ENCODE peak calls at places on chromosomes 2 and 18, in six cellular contexts. One of them, this sample, is unnamed.

GRCh38 chr2:200523604-200524003 is 2.4 kb upstream of the SGO2 start:
- DNase-seq in transverse colon: no peak
- DNase-seq in cardiac muscle cell: no peak
- DNase-seq in stimulated activated CD4-positive, alpha-beta T cell treated with anti-CD3 and anti-CD28 coated beads, TNF-alpha, amount 100 ng/mL, for 24 hours: no peak
- DNase-seq in NCI-H1105: no peak
- DNase-seq in GM12865: no peak
- DNase-seq in this sample: no peak

GRCh38 chr2:205511221-205511620 is 171.1 kb upstream of the NRP2 start:
- DNase-seq in cardiac muscle cell: no peak
- DNase-seq in transverse colon: no peak
- DNase-seq in NCI-H1105: no peak
- DNase-seq in stimulated activated CD4-positive, alpha-beta T cell treated with anti-CD3 and anti-CD28 coated beads, TNF-alpha, amount 100 ng/mL, for 24 hours: no peak
- DNase-seq in GM12865: no peak
- DNase-seq in this sample: no peak

GRCh38 chr2:77977486-77978063 is 455.4 kb upstream of the LRRTM4 start:
- DNase-seq in stimulated activated CD4-positive, alpha-beta T cell treated with anti-CD3 and anti-CD28 coated beads, TNF-alpha, amount 100 ng/mL, for 24 hours: no peak
- DNase-seq in GM12865: no peak
- DNase-seq in cardiac muscle cell: peak; percentile 45
- DNase-seq in NCI-H1105: no peak
- DNase-seq in transverse colon: no peak
- DNase-seq in this sample: no peak

GRCh38 chr2:113818382-113818951 is 62.0 kb upstream of the SLC35F5 start:
- DNase-seq in transverse colon: peak; percentile 52
- DNase-seq in NCI-H1105: no peak
- DNase-seq in GM12865: no peak
- DNase-seq in cardiac muscle cell: peak; percentile 69
- DNase-seq in stimulated activated CD4-positive, alpha-beta T cell treated with anti-CD3 and anti-CD28 coated beads, TNF-alpha, amount 100 ng/mL, for 24 hours: no peak
- DNase-seq in this sample: peak; percentile 60

GRCh38 chr2:147449323-147450080 is 395.3 kb upstream of the ACVR2A start:
- DNase-seq in transverse colon: no peak
- DNase-seq in NCI-H1105: no peak
- DNase-seq in GM12865: no peak
- DNase-seq in stimulated activated CD4-positive, alpha-beta T cell treated with anti-CD3 and anti-CD28 coated beads, TNF-alpha, amount 100 ng/mL, for 24 hours: peak; percentile 5
- DNase-seq in cardiac muscle cell: no peak
- DNase-seq in this sample: no peak

GRCh38 chr2:124476291-124476690 is 451.2 kb downstream of the CNTNAP5 start:
- DNase-seq in cardiac muscle cell: no peak
- DNase-seq in GM12865: no peak
- DNase-seq in NCI-H1105: no peak
- DNase-seq in stimulated activated CD4-positive, alpha-beta T cell treated with anti-CD3 and anti-CD28 coated beads, TNF-alpha, amount 100 ng/mL, for 24 hours: no peak
- DNase-seq in transverse colon: no peak
- DNase-seq in this sample: no peak

GRCh38 chr2:178044836-178045235 is 27.7 kb downstream of the PDE11A start:
- DNase-seq in stimulated activated CD4-positive, alpha-beta T cell treated with anti-CD3 and anti-CD28 coated beads, TNF-alpha, amount 100 ng/mL, for 24 hours: no peak
- DNase-seq in GM12865: no peak
- DNase-seq in cardiac muscle cell: no peak
- DNase-seq in NCI-H1105: no peak
- DNase-seq in transverse colon: no peak
- DNase-seq in this sample: no peak

GRCh38 chr18:51417643-51418483 is 220.4 kb upstream of the MEX3C start:
- DNase-seq in cardiac muscle cell: no peak
- DNase-seq in NCI-H1105: no peak
- DNase-seq in transverse colon: no peak
- DNase-seq in GM12865: no peak
- DNase-seq in stimulated activated CD4-positive, alpha-beta T cell treated with anti-CD3 and anti-CD28 coated beads, TNF-alpha, amount 100 ng/mL, for 24 hours: no peak
- DNase-seq in this sample: no peak

GRCh38 chr18:63837556-63837955 is 49.9 kb upstream of the SERPINB2 start:
- DNase-seq in cardiac muscle cell: no peak
- DNase-seq in GM12865: no peak
- DNase-seq in NCI-H1105: no peak
- DNase-seq in transverse colon: no peak
- DNase-seq in stimulated activated CD4-positive, alpha-beta T cell treated with anti-CD3 and anti-CD28 coated beads, TNF-alpha, amount 100 ng/mL, for 24 hours: no peak
- DNase-seq in this sample: no peak

GRCh38 chr2:170886391-170886790 is 42.7 kb upstream of the GORASP2 start:
- DNase-seq in GM12865: no peak
- DNase-seq in stimulated activated CD4-positive, alpha-beta T cell treated with anti-CD3 and anti-CD28 coated beads, TNF-alpha, amount 100 ng/mL, for 24 hours: no peak
- DNase-seq in cardiac muscle cell: no peak
- DNase-seq in NCI-H1105: no peak
- DNase-seq in transverse colon: no peak
- DNase-seq in this sample: no peak

GRCh38 chr18:61154866-61155265 is 178.4 kb upstream of the CDH20 start:
- DNase-seq in NCI-H1105: no peak
- DNase-seq in cardiac muscle cell: no peak
- DNase-seq in GM12865: no peak
- DNase-seq in transverse colon: no peak
- DNase-seq in stimulated activated CD4-positive, alpha-beta T cell treated with anti-CD3 and anti-CD28 coated beads, TNF-alpha, amount 100 ng/mL, for 24 hours: no peak
- DNase-seq in this sample: no peak

GRCh38 chr2:226836548-226836885 is 663 bp downstream of the RHBDD1 start:
- DNase-seq in stimulated activated CD4-positive, alpha-beta T cell treated with anti-CD3 and anti-CD28 coated beads, TNF-alpha, amount 100 ng/mL, for 24 hours: no peak
- DNase-seq in transverse colon: no peak
- DNase-seq in GM12865: no peak
- DNase-seq in cardiac muscle cell: no peak
- DNase-seq in NCI-H1105: no peak
- DNase-seq in this sample: peak; percentile 8

GRCh38 chr2:241577413-241578122 is 19.0 kb downstream of the BOK start:
- DNase-seq in GM12865: no peak
- DNase-seq in stimulated activated CD4-positive, alpha-beta T cell treated with anti-CD3 and anti-CD28 coated beads, TNF-alpha, amount 100 ng/mL, for 24 hours: no peak
- DNase-seq in cardiac muscle cell: no peak
- DNase-seq in NCI-H1105: no peak
- DNase-seq in transverse colon: no peak
- DNase-seq in this sample: no peak

GRCh38 chr2:227154976-227155375 is 9.0 kb downstream of the COL4A4 start:
- DNase-seq in NCI-H1105: no peak
- DNase-seq in stimulated activated CD4-positive, alpha-beta T cell treated with anti-CD3 and anti-CD28 coated beads, TNF-alpha, amount 100 ng/mL, for 24 hours: no peak
- DNase-seq in transverse colon: no peak
- DNase-seq in GM12865: no peak
- DNase-seq in cardiac muscle cell: no peak
- DNase-seq in this sample: peak; percentile 25

GRCh38 chr2:154698238-154698788 is at the start of gene KCNJ3:
- DNase-seq in stimulated activated CD4-positive, alpha-beta T cell treated with anti-CD3 and anti-CD28 coated beads, TNF-alpha, amount 100 ng/mL, for 24 hours: no peak
- DNase-seq in cardiac muscle cell: peak; percentile 30
- DNase-seq in transverse colon: no peak
- DNase-seq in GM12865: no peak
- DNase-seq in NCI-H1105: no peak
- DNase-seq in this sample: no peak

GRCh38 chr2:64823794-64824193 is 165.4 kb upstream of the SLC1A4 start:
- DNase-seq in transverse colon: no peak
- DNase-seq in GM12865: no peak
- DNase-seq in NCI-H1105: no peak
- DNase-seq in cardiac muscle cell: no peak
- DNase-seq in stimulated activated CD4-positive, alpha-beta T cell treated with anti-CD3 and anti-CD28 coated beads, TNF-alpha, amount 100 ng/mL, for 24 hours: no peak
- DNase-seq in this sample: no peak

GRCh38 chr18:58788971-58789797 is 75.5 kb upstream of the ZNF532 start:
- DNase-seq in NCI-H1105: no peak
- DNase-seq in cardiac muscle cell: no peak
- DNase-seq in transverse colon: no peak
- DNase-seq in GM12865: no peak
- DNase-seq in stimulated activated CD4-positive, alpha-beta T cell treated with anti-CD3 and anti-CD28 coated beads, TNF-alpha, amount 100 ng/mL, for 24 hours: no peak
- DNase-seq in this sample: no peak

GRCh38 chr18:154151-154550 is 4.2 kb upstream of the USP14 start:
- DNase-seq in NCI-H1105: no peak
- DNase-seq in transverse colon: no peak
- DNase-seq in cardiac muscle cell: no peak
- DNase-seq in stimulated activated CD4-positive, alpha-beta T cell treated with anti-CD3 and anti-CD28 coated beads, TNF-alpha, amount 100 ng/mL, for 24 hours: no peak
- DNase-seq in GM12865: no peak
- DNase-seq in this sample: no peak

GRCh38 chr2:20723543-20723942 is 56.6 kb downstream of the GDF7 start:
- DNase-seq in transverse colon: no peak
- DNase-seq in stimulated activated CD4-positive, alpha-beta T cell treated with anti-CD3 and anti-CD28 coated beads, TNF-alpha, amount 100 ng/mL, for 24 hours: no peak
- DNase-seq in cardiac muscle cell: no peak
- DNase-seq in NCI-H1105: no peak
- DNase-seq in GM12865: no peak
- DNase-seq in this sample: no peak

GRCh38 chr2:191051825-191052778 is 38.1 kb upstream of the STAT1 start:
- DNase-seq in transverse colon: no peak
- DNase-seq in NCI-H1105: peak; percentile 6
- DNase-seq in GM12865: peak; percentile 54
- DNase-seq in cardiac muscle cell: peak; percentile 61
- DNase-seq in stimulated activated CD4-positive, alpha-beta T cell treated with anti-CD3 and anti-CD28 coated beads, TNF-alpha, amount 100 ng/mL, for 24 hours: no peak
- DNase-seq in this sample: peak; percentile 21

GRCh38 chr2:237441605-237442004 is 27.6 kb upstream of the COL6A3 start:
- DNase-seq in GM12865: peak; percentile 7
- DNase-seq in NCI-H1105: no peak
- DNase-seq in transverse colon: no peak
- DNase-seq in stimulated activated CD4-positive, alpha-beta T cell treated with anti-CD3 and anti-CD28 coated beads, TNF-alpha, amount 100 ng/mL, for 24 hours: no peak
- DNase-seq in cardiac muscle cell: no peak
- DNase-seq in this sample: no peak

GRCh38 chr2:113407446-113408099 is 29.9 kb upstream of the ZNG1B start:
- DNase-seq in NCI-H1105: no peak
- DNase-seq in cardiac muscle cell: no peak
- DNase-seq in GM12865: no peak
- DNase-seq in transverse colon: no peak
- DNase-seq in stimulated activated CD4-positive, alpha-beta T cell treated with anti-CD3 and anti-CD28 coated beads, TNF-alpha, amount 100 ng/mL, for 24 hours: no peak
- DNase-seq in this sample: no peak

GRCh38 chr2:156537147-156537546 is 101.0 kb downstream of the GPD2 start:
- DNase-seq in stimulated activated CD4-positive, alpha-beta T cell treated with anti-CD3 and anti-CD28 coated beads, TNF-alpha, amount 100 ng/mL, for 24 hours: no peak
- DNase-seq in GM12865: no peak
- DNase-seq in cardiac muscle cell: no peak
- DNase-seq in NCI-H1105: no peak
- DNase-seq in transverse colon: no peak
- DNase-seq in this sample: no peak

GRCh38 chr18:25935356-25935755 is 155.1 kb downstream of the SS18 start:
- DNase-seq in transverse colon: no peak
- DNase-seq in NCI-H1105: no peak
- DNase-seq in cardiac muscle cell: no peak
- DNase-seq in GM12865: peak; percentile 42
- DNase-seq in stimulated activated CD4-positive, alpha-beta T cell treated with anti-CD3 and anti-CD28 coated beads, TNF-alpha, amount 100 ng/mL, for 24 hours: no peak
- DNase-seq in this sample: no peak

GRCh38 chr2:69309336-69310048 is 77.5 kb downstream of the GFPT1 start:
- DNase-seq in cardiac muscle cell: no peak
- DNase-seq in NCI-H1105: peak; percentile 34
- DNase-seq in stimulated activated CD4-positive, alpha-beta T cell treated with anti-CD3 and anti-CD28 coated beads, TNF-alpha, amount 100 ng/mL, for 24 hours: no peak
- DNase-seq in transverse colon: peak; percentile 80
- DNase-seq in GM12865: peak; percentile 26
- DNase-seq in this sample: peak; percentile 63

GRCh38 chr18:30280861-30281470 is 761.6 kb downstream of the DSC3 start:
- DNase-seq in stimulated activated CD4-positive, alpha-beta T cell treated with anti-CD3 and anti-CD28 coated beads, TNF-alpha, amount 100 ng/mL, for 24 hours: no peak
- DNase-seq in GM12865: peak; percentile 37
- DNase-seq in transverse colon: no peak
- DNase-seq in cardiac muscle cell: peak; percentile 80
- DNase-seq in NCI-H1105: peak; percentile 56
- DNase-seq in this sample: peak; percentile 13

GRCh38 chr18:59385191-59385590 is 26.1 kb upstream of the LMAN1 start:
- DNase-seq in NCI-H1105: no peak
- DNase-seq in GM12865: no peak
- DNase-seq in stimulated activated CD4-positive, alpha-beta T cell treated with anti-CD3 and anti-CD28 coated beads, TNF-alpha, amount 100 ng/mL, for 24 hours: no peak
- DNase-seq in transverse colon: no peak
- DNase-seq in cardiac muscle cell: no peak
- DNase-seq in this sample: no peak

GRCh38 chr2:111165084-111165483 is 44.4 kb downstream of the BCL2L11 start:
- DNase-seq in NCI-H1105: no peak
- DNase-seq in transverse colon: no peak
- DNase-seq in GM12865: no peak
- DNase-seq in cardiac muscle cell: no peak
- DNase-seq in stimulated activated CD4-positive, alpha-beta T cell treated with anti-CD3 and anti-CD28 coated beads, TNF-alpha, amount 100 ng/mL, for 24 hours: no peak
- DNase-seq in this sample: no peak

GRCh38 chr2:180004731-180005130 is 2.4 kb downstream of the CWC22 start:
- DNase-seq in transverse colon: no peak
- DNase-seq in stimulated activated CD4-positive, alpha-beta T cell treated with anti-CD3 and anti-CD28 coated beads, TNF-alpha, amount 100 ng/mL, for 24 hours: no peak
- DNase-seq in NCI-H1105: no peak
- DNase-seq in cardiac muscle cell: no peak
- DNase-seq in GM12865: no peak
- DNase-seq in this sample: no peak

GRCh38 chr2:224442092-224442999 is 40.4 kb upstream of the FAM124B start:
- DNase-seq in cardiac muscle cell: no peak
- DNase-seq in transverse colon: peak; percentile 14
- DNase-seq in GM12865: peak; percentile 31
- DNase-seq in NCI-H1105: no peak
- DNase-seq in stimulated activated CD4-positive, alpha-beta T cell treated with anti-CD3 and anti-CD28 coated beads, TNF-alpha, amount 100 ng/mL, for 24 hours: peak; percentile 7
- DNase-seq in this sample: peak; percentile 17

GRCh38 chr2:33437297-33437696 is 39.2 kb upstream of the RASGRP3 start:
- DNase-seq in stimulated activated CD4-positive, alpha-beta T cell treated with anti-CD3 and anti-CD28 coated beads, TNF-alpha, amount 100 ng/mL, for 24 hours: no peak
- DNase-seq in NCI-H1105: no peak
- DNase-seq in transverse colon: no peak
- DNase-seq in cardiac muscle cell: no peak
- DNase-seq in GM12865: no peak
- DNase-seq in this sample: no peak

GRCh38 chr2:142130111-142131015 is 453 bp downstream of the LRP1B start:
- DNase-seq in stimulated activated CD4-positive, alpha-beta T cell treated with anti-CD3 and anti-CD28 coated beads, TNF-alpha, amount 100 ng/mL, for 24 hours: no peak
- DNase-seq in NCI-H1105: peak; percentile 68
- DNase-seq in transverse colon: peak; percentile 55
- DNase-seq in GM12865: peak; percentile 11
- DNase-seq in cardiac muscle cell: peak; percentile 86
- DNase-seq in this sample: peak; percentile 78

GRCh38 chr2:82837588-82838304 is 1621.3 kb downstream of the SUCLG1 start:
- DNase-seq in stimulated activated CD4-positive, alpha-beta T cell treated with anti-CD3 and anti-CD28 coated beads, TNF-alpha, amount 100 ng/mL, for 24 hours: no peak
- DNase-seq in NCI-H1105: no peak
- DNase-seq in GM12865: no peak
- DNase-seq in cardiac muscle cell: no peak
- DNase-seq in transverse colon: no peak
- DNase-seq in this sample: no peak

GRCh38 chr2:152465541-152465940 is 130.6 kb downstream of the FMNL2 start:
- DNase-seq in transverse colon: no peak
- DNase-seq in GM12865: no peak
- DNase-seq in cardiac muscle cell: no peak
- DNase-seq in stimulated activated CD4-positive, alpha-beta T cell treated with anti-CD3 and anti-CD28 coated beads, TNF-alpha, amount 100 ng/mL, for 24 hours: no peak
- DNase-seq in NCI-H1105: no peak
- DNase-seq in this sample: no peak

GRCh38 chr2:37641582-37642111 is 29.8 kb downstream of the CDC42EP3 start:
- DNase-seq in transverse colon: no peak
- DNase-seq in GM12865: no peak
- DNase-seq in NCI-H1105: no peak
- DNase-seq in cardiac muscle cell: no peak
- DNase-seq in stimulated activated CD4-positive, alpha-beta T cell treated with anti-CD3 and anti-CD28 coated beads, TNF-alpha, amount 100 ng/mL, for 24 hours: no peak
- DNase-seq in this sample: no peak

GRCh38 chr2:212064318-212064717 is 474.3 kb downstream of the ERBB4 start:
- DNase-seq in NCI-H1105: no peak
- DNase-seq in transverse colon: no peak
- DNase-seq in stimulated activated CD4-positive, alpha-beta T cell treated with anti-CD3 and anti-CD28 coated beads, TNF-alpha, amount 100 ng/mL, for 24 hours: no peak
- DNase-seq in cardiac muscle cell: no peak
- DNase-seq in GM12865: no peak
- DNase-seq in this sample: no peak

GRCh38 chr2:69196327-69197117 is 183.5 kb downstream of the ANTXR1 start:
- DNase-seq in stimulated activated CD4-positive, alpha-beta T cell treated with anti-CD3 and anti-CD28 coated beads, TNF-alpha, amount 100 ng/mL, for 24 hours: no peak
- DNase-seq in GM12865: no peak
- DNase-seq in transverse colon: no peak
- DNase-seq in cardiac muscle cell: no peak
- DNase-seq in NCI-H1105: no peak
- DNase-seq in this sample: peak; percentile 24

GRCh38 chr18:45626330-45627203 is 11.3 kb downstream of the SLC14A2 start:
- DNase-seq in transverse colon: no peak
- DNase-seq in stimulated activated CD4-positive, alpha-beta T cell treated with anti-CD3 and anti-CD28 coated beads, TNF-alpha, amount 100 ng/mL, for 24 hours: no peak
- DNase-seq in GM12865: no peak
- DNase-seq in NCI-H1105: no peak
- DNase-seq in cardiac muscle cell: no peak
- DNase-seq in this sample: no peak

This sample was measured in body of pancreas.